ENCODE peak calls at places on chromosomes 16 and 17, in eight cellular contexts. T is Karpas-422; L is thoracic aorta; C is HepG2; U is IMR-90; M is effector memory CD4-positive, alpha-beta T cell; G is breast epithelium; N is CD4-positive, CD25-positive, alpha-beta regulatory T cell. V is an unnamed sample.

GRCh38 chr17:4256952-4257351 is 6.8 kb downstream of the ANKFY1 start:
- DNase-seq in T (no peak), L (no peak), C (no peak), U (no peak), M (no peak), G (no peak), N (no peak), V (no peak)

GRCh38 chr16:10309271-10309932 is 76.5 kb upstream of the ATF7IP2 start:
- DNase-seq in T (no peak), L (no peak), C (no peak), U (no peak), M (no peak), G (no peak), N (no peak), V (no peak)

GRCh38 chr17:56934280-56934679 is 20.4 kb upstream of the TRIM25 start:
- DNase-seq in T (no peak), L (no peak), C (no peak), U (no peak), M (no peak), G (no peak), N (no peak), V (no peak)

GRCh38 chr17:67750067-67750466 is 32.3 kb downstream of the NOL11 start:
- DNase-seq in T (no peak), L (no peak), C (no peak), U (no peak), M (no peak), G (no peak), N (no peak), V (no peak)

GRCh38 chr17:45338023-45338781 is 21.4 kb upstream of the MAP3K14 start:
- DNase-seq in T (no peak), L (no peak), C (no peak), U (no peak), M (no peak), G (no peak), N (no peak), V (no peak)

GRCh38 chr16:19911204-19911603 is 26.6 kb upstream of the GPRC5B start:
- DNase-seq in T (no peak), L (no peak), C (no peak), U (no peak), M (no peak), G (no peak), N (no peak), V (no peak)

GRCh38 chr17:1724869-1725641 is 551 bp downstream of the WDR81 start:
- DNase-seq in T (peak; percentile 59), L (no peak), C (no peak), U (no peak), M (no peak), G (no peak), N (no peak), V (no peak)

GRCh38 chr16:66503030-66503429 is 46.9 kb downstream of the TK2 start:
- DNase-seq in T (no peak), L (no peak), C (no peak), U (no peak), M (no peak), G (no peak), N (no peak), V (no peak)

GRCh38 chr16:78770353-78771091 is 671.1 kb downstream of the WWOX start:
- DNase-seq in T (peak; percentile 74), L (peak; percentile 18), C (peak; percentile 67), U (no peak), M (peak; percentile 78), G (no peak), N (peak; percentile 61), V (peak; percentile 73)

GRCh38 chr17:28473542-28473941 is at the start of gene SLC13A2:
- DNase-seq in T (no peak), L (no peak), C (no peak), U (no peak), M (no peak), G (no peak), N (no peak), V (no peak)

GRCh38 chr17:2949469-2950044 is 113.8 kb downstream of the OR1D5 start:
- DNase-seq in T (no peak), L (no peak), C (no peak), U (peak; percentile 49), M (no peak), G (no peak), N (no peak), V (no peak)

GRCh38 chr16:50266337-50267091 is at the start of gene ADCY7:
- DNase-seq in T (peak; percentile 91), L (no peak), C (no peak), U (peak; percentile 78), M (peak; percentile 71), G (no peak), N (peak; percentile 72), V (peak; percentile 77)

GRCh38 chr17:78142113-78142861 is 3.9 kb upstream of the C17orf99 start:
- DNase-seq in T (no peak), L (no peak), C (peak; percentile 65), U (peak; percentile 81), M (no peak), G (peak; percentile 89), N (no peak), V (peak; percentile 43)

GRCh38 chr17:82297280-82297803 is 20.1 kb downstream of the CD7 start:
- DNase-seq in T (peak; percentile 59), L (peak; percentile 67), C (no peak), U (no peak), M (peak; percentile 82), G (peak; percentile 96), N (peak; percentile 82), V (peak; percentile 83)

GRCh38 chr17:57154896-57155295 is 69.8 kb downstream of the AKAP1 start:
- DNase-seq in T (no peak), L (no peak), C (no peak), U (no peak), M (no peak), G (no peak), N (no peak), V (no peak)

GRCh38 chr16:80164881-80165280 is 375.9 kb upstream of the DYNLRB2 start:
- DNase-seq in T (no peak), L (no peak), C (no peak), U (no peak), M (no peak), G (no peak), N (no peak), V (no peak)

DNA sequence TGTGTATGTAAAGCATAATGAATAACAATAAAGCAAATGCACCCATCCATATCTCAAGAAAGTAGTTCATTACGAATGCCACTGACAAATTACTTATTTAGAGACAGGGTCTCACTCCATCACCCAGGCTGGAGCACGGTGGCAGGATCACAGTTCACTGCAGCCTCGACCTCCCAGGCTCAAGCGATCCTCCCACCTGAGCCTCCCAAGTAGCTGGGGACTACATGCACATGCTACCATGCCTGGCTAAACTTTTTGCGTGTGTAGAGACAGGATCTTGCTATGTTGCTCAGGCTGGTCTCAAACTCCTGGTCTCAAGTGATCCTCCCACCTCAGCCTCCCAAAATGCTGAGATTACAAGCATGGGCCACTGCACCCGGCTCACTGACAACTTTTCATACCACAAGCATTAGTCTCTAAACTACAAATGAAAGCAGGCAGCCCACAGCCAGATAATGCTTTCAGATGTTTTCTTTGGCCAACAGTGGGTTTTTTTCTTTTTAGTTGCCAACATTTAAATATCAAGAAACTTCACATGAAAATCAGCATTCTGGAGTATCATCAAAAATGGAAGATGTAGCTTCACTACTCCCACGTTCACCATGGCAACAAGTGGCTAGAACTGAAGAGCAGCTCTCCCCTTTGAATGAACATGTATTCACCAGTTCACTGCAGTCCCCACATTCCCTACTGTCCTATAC is 7.7 kb downstream of the ARHGAP17 start:
- DNase-seq in T (no peak), L (no peak), C (no peak), U (peak; percentile 89), M (no peak), G (no peak), N (no peak), V (no peak)
- H3K4me1 ChIP-seq in T (peaks cover 40% of the 10 kb centered on the region), L (peaks cover 64% of the 10 kb centered on the region), C (peaks cover 54% of the 10 kb centered on the region), U (peaks cover 26% of the 10 kb centered on the region), M (peaks cover 15% of the 10 kb centered on the region), G (no peaks in the 10 kb centered on the region), N (peaks cover 21% of the 10 kb centered on the region), V (peaks cover 53% of the 10 kb centered on the region)

GRCh38 chr17:73492802-73493139 is 151.5 kb downstream of the SDK2 start:
- DNase-seq in T (no peak), L (no peak), C (no peak), U (no peak), M (no peak), G (no peak), N (no peak), V (no peak)
- H3K27ac ChIP-seq in T (no peak overlapping the region), L (no peak overlapping the region), C (no peak overlapping the region), U (no peak overlapping the region), M (no peak overlapping the region), G (no peak overlapping the region), N (no peak overlapping the region), V (no peak overlapping the region)

DNA sequence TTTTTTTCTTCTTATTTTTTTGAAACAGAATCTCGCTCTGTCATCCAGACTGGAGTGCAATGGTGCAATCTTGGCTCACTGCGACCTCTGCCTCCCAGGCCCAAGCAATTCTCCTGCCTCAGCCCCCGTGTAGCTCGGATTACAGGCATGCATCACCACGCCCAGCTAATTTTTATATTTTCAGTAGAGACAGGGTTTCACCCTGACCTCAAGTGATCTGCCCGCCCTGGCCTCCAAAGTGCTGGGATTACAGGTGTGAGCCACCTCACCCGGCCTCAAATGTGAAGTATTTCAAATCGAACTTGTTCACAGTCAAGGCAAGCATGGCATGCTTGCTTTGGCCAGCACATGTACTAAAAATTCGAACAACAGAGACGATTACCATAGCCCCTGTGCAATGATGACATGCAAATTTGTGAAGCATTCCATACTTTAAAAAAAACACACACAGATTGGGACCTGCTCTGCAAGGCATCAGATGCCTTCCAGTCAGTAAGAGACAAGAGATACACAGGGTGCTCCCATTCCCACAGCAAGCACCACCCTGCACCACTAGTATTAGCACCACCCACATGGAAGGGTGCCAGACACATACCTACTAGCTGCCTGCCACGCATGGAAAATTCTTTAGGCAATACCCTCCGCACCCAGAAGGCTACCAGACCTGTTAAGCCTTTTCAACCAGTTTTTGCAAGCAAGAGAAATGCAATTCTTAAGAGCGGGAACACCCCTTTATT is 47.2 kb downstream of the ANKRD11 start:
- DNase-seq in T (no peak), L (no peak), C (peak; percentile 89), U (peak; percentile 75), M (no peak), G (peak; percentile 69), N (no peak), V (no peak)
- H3K4me1 ChIP-seq in T (no peaks in the 10 kb centered on the region), L (peaks cover 84% of the 10 kb centered on the region), C (peaks cover 89% of the 10 kb centered on the region), U (peaks cover 53% of the 10 kb centered on the region), M (peaks cover 74% of the 10 kb centered on the region), G (peaks cover 26% of the 10 kb centered on the region), N (peaks cover 96% of the 10 kb centered on the region), V (peaks cover 100% of the 10 kb centered on the region)

GRCh38 chr16:70682239-70683145 is 3.4 kb downstream of the MTSS2 start:
- DNase-seq in T (no peak), L (no peak), C (peak; percentile 69), U (no peak), M (no peak), G (no peak), N (no peak), V (no peak)

GRCh38 chr16:70683146-70683944 is 2.5 kb downstream of the MTSS2 start:
- DNase-seq in T (no peak), L (no peak), C (no peak), U (no peak), M (no peak), G (no peak), N (no peak), V (no peak)

GRCh38 chr16:70679653-70680494 is 6.0 kb downstream of the MTSS2 start:
- DNase-seq in T (peak; percentile 62), L (no peak), C (no peak), U (no peak), M (no peak), G (no peak), N (no peak), V (no peak)

GRCh38 chr16:70680495-70681381 is 5.1 kb downstream of the MTSS2 start:
- DNase-seq in T (no peak), L (no peak), C (no peak), U (no peak), M (no peak), G (no peak), N (no peak), V (no peak)

GRCh38 chr16:70681382-70682238 is 4.2 kb downstream of the MTSS2 start:
- DNase-seq in T (no peak), L (no peak), C (peak; percentile 92), U (no peak), M (no peak), G (no peak), N (no peak), V (no peak)
- H3K27ac ChIP-seq in T (no peak overlapping the region), L (peak overlapping the region; percentile 73), C (peak overlapping the region; percentile 91), U (peak overlapping the region; percentile 32), M (no peak overlapping the region), G (peak overlapping the region; percentile 85), N (no peak overlapping the region), V (no peak overlapping the region)